ENCODE peak calls at places on chromosomes 5 and 9, in eight cellular contexts. I, U, X, S, F, V, W and Z are unnamed samples.

GRCh38 chr9:69412741-69413150 is 87.7 kb downstream of the ENTREP1 start:
- DNase-seq in I (no peak), U (peak), X (peak), S (peak), F (no peak), V (no peak), W (peak), Z (no peak)

GRCh38 chr5:133489632-133490031 is 122.7 kb downstream of the FSTL4 start:
- DNase-seq in I (peak), U (no peak), X (no peak), S (peak), F (no peak), V (no peak), W (no peak), Z (no peak)

GRCh38 chr5:10320793-10321192 is 13.1 kb upstream of the CMBL start:
- DNase-seq in I (no peak), U (no peak), X (no peak), S (no peak), F (no peak), V (no peak), W (no peak), Z (no peak)

GRCh38 chr9:93038918-93039317 is 19.6 kb upstream of the SUSD3 start:
- DNase-seq in I (no peak), U (no peak), X (no peak), S (no peak), F (no peak), V (no peak), W (no peak), Z (no peak)

GRCh38 chr5:5886812-5887486 is 464.5 kb downstream of the ICE1 start:
- DNase-seq in I (peak), U (peak), X (peak), S (peak), F (no peak), V (no peak), W (peak), Z (no peak)

GRCh38 chr5:143434261-143435206 is 31.0 kb upstream of the NR3C1 start:
- DNase-seq in I (no peak), U (no peak), X (peak), S (no peak), F (peak), V (no peak), W (no peak), Z (no peak)

GRCh38 chr5:10275991-10276390 is 25.9 kb downstream of the CCT5 start:
- DNase-seq in I (no peak), U (no peak), X (no peak), S (no peak), F (no peak), V (no peak), W (no peak), Z (no peak)

GRCh38 chr9:128098017-128098935 is 29.3 kb downstream of the PTGES2 start:
- DNase-seq in I (no peak), U (peak), X (peak), S (no peak), F (peak), V (peak), W (peak), Z (peak)

GRCh38 chr5:137254153-137254552 is 245.0 kb downstream of the SPOCK1 start:
- DNase-seq in I (no peak), U (no peak), X (no peak), S (no peak), F (no peak), V (no peak), W (no peak), Z (no peak)

DNA sequence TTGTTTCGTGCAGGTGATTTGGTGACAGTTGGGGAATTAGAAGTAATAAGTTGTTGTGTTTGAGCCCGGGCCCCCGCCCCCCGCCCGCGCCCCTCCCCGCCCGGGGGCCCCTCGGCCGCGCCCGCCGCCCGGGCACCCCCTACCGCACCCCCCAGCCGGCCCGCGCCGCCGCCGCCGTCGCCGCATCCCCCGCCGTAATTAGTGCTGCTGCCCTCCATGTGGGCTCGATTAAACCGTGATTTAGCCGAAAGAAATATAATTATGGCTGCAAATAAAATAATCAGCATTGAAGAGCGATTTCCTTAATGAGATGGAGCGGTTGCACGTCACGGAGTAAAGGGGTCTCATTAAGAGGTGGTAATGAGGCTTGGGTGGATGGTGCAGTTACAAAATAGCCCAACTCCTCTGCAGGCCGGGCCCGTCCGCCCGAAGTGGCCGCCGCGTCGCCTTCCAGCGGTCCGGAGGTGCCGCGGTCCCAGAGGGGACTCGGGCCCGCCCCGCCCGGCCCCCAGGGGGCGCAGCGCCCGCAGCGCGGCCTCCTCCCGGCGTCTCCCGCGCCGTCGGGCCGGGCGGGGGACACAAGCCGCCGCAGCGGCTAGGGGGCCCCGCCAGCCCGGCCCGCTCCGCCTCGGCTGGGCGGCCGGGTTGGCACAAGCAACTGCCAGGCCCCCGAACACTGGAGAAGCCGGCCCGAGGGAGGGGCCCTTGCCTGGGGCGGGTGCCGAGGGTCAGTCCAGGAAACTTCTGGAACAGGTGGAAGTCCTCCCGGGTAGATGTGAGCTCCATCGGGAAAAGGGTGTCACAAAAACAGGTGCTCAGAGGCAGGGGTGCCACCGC is 6.9 kb upstream of the OTP start:
- DNase-seq in I (peak), U (peak), X (peak), S (peak), F (no peak), V (no peak), W (peak), Z (no peak)
- TF ChIP-seq CTCF in I (peak), U (peak), X (peak), S (peak), F (no peak), V (no peak), W (peak), Z (peak)

DNA sequence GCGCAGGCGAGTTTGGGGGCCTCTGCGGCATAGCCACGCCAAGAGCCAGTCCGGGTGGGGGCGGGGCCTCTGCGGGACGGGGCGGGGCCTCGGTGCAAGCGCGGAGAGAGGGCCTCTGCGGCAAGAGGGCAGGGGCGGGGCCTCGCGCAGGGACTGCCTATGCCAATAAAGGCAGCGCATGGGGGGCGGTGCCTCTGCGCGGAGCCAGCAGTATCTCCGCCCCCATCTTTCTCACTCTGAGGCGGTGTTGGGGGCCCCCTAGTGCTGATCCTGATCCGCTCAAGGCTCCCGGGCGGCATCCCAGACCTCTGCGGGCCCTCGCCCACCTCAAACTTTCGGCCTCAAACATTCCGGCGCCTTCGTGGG is 9.2 kb upstream of the GPRIN1 start:
- DNase-seq in I (peak), U (peak), X (peak), S (peak), F (no peak), V (no peak), W (peak), Z (no peak)
- TF ChIP-seq CTCF in I (peak), U (no peak), X (peak), S (peak), F (no peak), V (no peak), W (peak), Z (no peak)

GRCh38 chr5:68661237-68661636 is 432.6 kb upstream of the SLC30A5 start:
- DNase-seq in I (peak), U (no peak), X (no peak), S (peak), F (peak), V (no peak), W (no peak), Z (no peak)
- TF ChIP-seq CTCF in I (peak), U (peak), X (peak), S (peak), F (peak), V (no peak), W (peak), Z (no peak)

DNA sequence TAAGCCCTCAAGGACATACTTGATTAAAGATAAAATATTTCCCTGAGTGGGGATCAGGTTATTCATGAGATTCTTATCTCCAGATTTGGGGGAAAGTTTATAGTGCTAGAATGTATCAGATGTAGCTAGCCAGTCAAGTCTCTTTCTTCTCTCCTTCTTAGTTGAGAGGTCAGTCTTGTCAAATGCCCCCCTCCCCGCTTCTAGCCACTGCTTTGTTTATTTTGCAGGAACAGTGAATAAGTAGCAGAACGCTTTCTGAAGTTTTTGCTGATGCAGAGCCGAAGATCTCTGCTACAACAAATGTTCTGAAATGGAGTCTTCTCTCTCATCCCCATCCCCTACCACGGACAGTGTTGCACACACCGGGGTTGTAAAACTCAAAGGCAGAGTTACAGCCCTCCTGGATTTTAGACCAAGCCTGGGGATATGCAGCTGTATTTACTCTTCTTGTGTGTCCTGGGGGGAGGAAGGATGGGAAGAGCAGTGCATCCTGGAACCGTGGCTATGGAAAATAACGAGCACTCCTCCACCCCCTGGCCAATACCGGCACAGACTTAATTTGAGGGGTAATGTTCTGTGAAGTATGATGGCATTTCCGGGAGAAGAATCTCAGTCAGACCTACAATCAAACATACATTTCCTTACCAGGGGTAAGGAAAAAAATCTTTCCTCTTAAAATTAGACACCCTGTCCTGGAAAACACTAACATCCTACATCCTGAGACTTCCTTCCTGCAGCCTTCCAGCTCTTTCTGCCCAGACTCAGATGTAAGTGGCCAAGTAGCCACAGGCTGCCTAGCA is 10.7 kb upstream of the ERMP1 start:
- DNase-seq in I (no peak), U (no peak), X (peak), S (no peak), F (no peak), V (no peak), W (no peak), Z (no peak)
- TF ChIP-seq CTCF in I (no peak), U (no peak), X (no peak), S (no peak), F (peak), V (no peak), W (no peak), Z (no peak)